ENCODE peak calls at places on chromosomes 13 and 19, in six cellular contexts. M is gastrocnemius medialis, C is transverse colon, L is heart right ventricle, O is ascending aorta, A is BJ. J is an unnamed sample.

GRCh38 chr13:47661076-47661475 is 340.0 kb downstream of the SUCLA2 start:
- DNase-seq in M (no peak), C (no peak), L (no peak), O (no peak), A (peak; percentile 58), J (no peak)

GRCh38 chr19:18493440-18494266 is 28.2 kb downstream of the ELL start:
- DNase-seq in M (no peak), C (no peak), L (no peak), O (no peak), A (no peak), J (no peak)

GRCh38 chr13:111950697-111951096 is 116.3 kb upstream of the SOX1 start:
- DNase-seq in M (no peak), C (no peak), L (no peak), O (no peak), A (no peak), J (no peak)

GRCh38 chr13:46951516-46951915 is 54.7 kb upstream of the HTR2A start:
- DNase-seq in M (no peak), C (no peak), L (no peak), O (no peak), A (no peak), J (no peak)

GRCh38 chr19:33564836-33565338 is 43.3 kb upstream of the PEPD start:
- DNase-seq in M (no peak), C (no peak), L (no peak), O (no peak), A (no peak), J (no peak)

GRCh38 chr13:113936166-113936565 is 37.7 kb downstream of the C13orf46 start:
- DNase-seq in M (no peak), C (no peak), L (no peak), O (no peak), A (no peak), J (no peak)

GRCh38 chr13:67619346-67619745 is 389.2 kb upstream of the PCDH9 start:
- DNase-seq in M (no peak), C (no peak), L (no peak), O (no peak), A (no peak), J (no peak)

GRCh38 chr19:2720777-2721569 is at the start of gene DIRAS1:
- DNase-seq in M (no peak), C (no peak), L (peak; percentile 38), O (no peak), A (no peak), J (no peak)

GRCh38 chr13:97018029-97018819 is 23.9 kb upstream of the OXGR1 start:
- DNase-seq in M (no peak), C (peak; percentile 14), L (no peak), O (no peak), A (no peak), J (peak; percentile 15)

GRCh38 chr19:52923782-52924593 is 760 bp upstream of the ZNF888 start:
- DNase-seq in M (peak; percentile 22), C (peak; percentile 74), L (peak; percentile 45), O (peak; percentile 42), A (no peak), J (no peak)

GRCh38 chr13:47474845-47475244 is 526.2 kb downstream of the SUCLA2 start:
- DNase-seq in M (no peak), C (no peak), L (no peak), O (no peak), A (no peak), J (no peak)

GRCh38 chr19:1601613-1602064 is 3.6 kb downstream of the UQCR11 start:
- DNase-seq in M (no peak), C (no peak), L (no peak), O (no peak), A (no peak), J (no peak)

GRCh38 chr19:2719910-2720776 is 1.0 kb downstream of the DIRAS1 start:
- DNase-seq in M (no peak), C (no peak), L (peak; percentile 50), O (no peak), A (no peak), J (no peak)

GRCh38 chr13:28077231-28077630 is 23.1 kb downstream of the FLT3 start:
- DNase-seq in M (no peak), C (no peak), L (no peak), O (no peak), A (no peak), J (no peak)

GRCh38 chr19:48468806-48469055 is 438 bp upstream of the CYTH2 start:
- DNase-seq in M (peak; percentile 100), C (no peak), L (no peak), O (no peak), A (no peak), J (no peak)

GRCh38 chr13:80012281-80012680 is 328.6 kb downstream of the SPRY2 start:
- DNase-seq in M (no peak), C (no peak), L (no peak), O (no peak), A (no peak), J (no peak)

GRCh38 chr19:53158119-53158656 is 665 bp downstream of the ZNF347 start:
- DNase-seq in M (peak; percentile 12), C (peak; percentile 39), L (peak; percentile 23), O (no peak), A (no peak), J (peak; percentile 50)

DNA sequence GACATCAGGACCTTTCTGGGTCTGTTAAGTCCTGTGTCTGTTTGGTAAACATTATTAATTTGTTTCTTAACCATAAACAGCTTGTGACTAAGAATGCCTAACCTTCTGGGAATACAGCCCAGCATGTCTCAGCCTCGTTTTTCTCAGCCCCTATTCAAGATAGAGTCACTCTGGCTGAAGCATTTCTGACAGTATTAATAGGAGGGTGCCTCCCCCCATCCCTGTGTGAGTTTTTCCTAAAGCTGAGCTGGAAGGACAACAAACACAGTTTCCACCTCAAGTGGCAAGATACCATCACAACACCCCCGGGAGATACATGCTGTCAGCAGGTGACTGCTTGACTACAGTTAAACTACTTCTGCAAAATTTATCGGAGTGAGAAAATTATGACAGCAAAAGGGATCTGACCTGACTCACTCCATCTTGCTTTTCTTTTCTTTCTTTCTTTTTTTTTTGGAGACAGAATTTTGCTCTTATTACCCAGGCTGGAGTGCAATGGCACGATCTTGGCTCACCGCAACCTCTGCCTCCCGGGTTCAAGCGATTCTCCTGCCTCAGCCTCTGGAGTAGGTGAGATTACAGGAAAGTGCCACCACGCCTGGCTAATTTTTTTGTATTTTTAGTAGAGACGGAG is 59.3 kb upstream of the ABCC4 start:
- DNase-seq in M (no peak), C (no peak), L (no peak), O (no peak), A (no peak), J (no peak)
- H3K36me3 ChIP-seq in M (no peaks in the 10 kb centered on the region), C (no peaks in the 10 kb centered on the region), L (no peaks in the 10 kb centered on the region), O (no peaks in the 10 kb centered on the region), A (no peaks in the 10 kb centered on the region), J (no peaks in the 10 kb centered on the region)

GRCh38 chr13:94956407-94957110 is 244.2 kb upstream of the SOX21 start:
- DNase-seq in M (no peak), C (no peak), L (no peak), O (no peak), A (no peak), J (no peak)

DNA sequence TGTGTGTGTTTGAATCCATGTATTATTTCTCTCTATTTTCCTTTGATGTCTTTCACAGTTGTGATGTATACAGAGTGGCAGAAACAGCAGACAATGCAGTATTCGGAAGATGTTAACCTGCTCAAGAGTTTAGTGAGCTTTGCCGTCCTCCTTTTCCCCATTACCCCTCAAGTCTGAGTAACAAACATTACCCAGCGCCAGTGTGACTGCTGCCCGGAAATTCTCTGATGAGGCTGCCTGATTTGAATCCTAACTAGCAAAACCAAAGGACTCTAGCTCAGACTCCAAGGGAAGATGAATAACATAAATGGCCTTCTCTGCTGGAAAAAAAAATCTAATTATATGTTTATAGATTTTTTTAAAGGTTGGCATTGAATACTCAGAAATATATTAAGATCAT is 247.3 kb upstream of the SOX21 start:
- DNase-seq in M (no peak), C (no peak), L (no peak), O (no peak), A (no peak), J (no peak)
- TF ChIP-seq CTCF in M (no peak), C (no peak), L (no peak), O (no peak), A (no peak), J (no peak)

GRCh38 chr13:102868366-102868936 is 22.6 kb downstream of the ERCC5 start:
- DNase-seq in M (no peak), C (no peak), L (no peak), O (no peak), A (no peak), J (no peak)

GRCh38 chr13:102863590-102863989 is 17.8 kb downstream of the ERCC5 start:
- DNase-seq in M (peak; percentile 93), C (no peak), L (peak; percentile 27), O (no peak), A (no peak), J (no peak)

DNA sequence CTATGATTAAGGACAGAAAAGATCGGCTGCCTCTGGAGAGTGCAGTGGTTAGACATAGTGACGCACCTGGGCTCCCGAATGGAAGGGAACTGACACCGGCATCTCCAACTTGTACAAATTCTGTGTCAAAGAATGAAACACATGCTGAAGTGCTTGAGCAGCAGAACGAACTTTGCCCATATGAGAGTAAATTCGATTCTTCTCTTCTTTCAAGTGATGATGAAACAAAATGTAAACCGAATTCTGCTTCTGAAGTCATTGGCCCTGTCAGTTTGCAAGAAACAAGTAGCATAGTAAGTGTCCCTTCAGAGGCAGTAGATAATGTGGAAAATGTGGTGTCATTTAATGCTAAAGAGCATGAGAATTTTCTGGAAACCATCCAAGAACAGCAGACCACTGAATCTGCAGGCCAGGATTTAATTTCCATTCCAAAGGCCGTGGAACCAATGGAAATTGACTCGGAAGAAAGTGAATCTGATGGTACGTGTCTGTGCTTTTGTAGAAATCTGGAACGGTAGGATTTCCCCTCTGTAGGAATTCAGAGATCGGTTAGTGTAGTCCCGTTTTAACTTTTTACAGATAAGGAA is 16.9 kb downstream of the ERCC5 start:
- DNase-seq in M (no peak), C (no peak), L (no peak), O (no peak), A (no peak), J (no peak)
- H3K36me3 ChIP-seq in M (peaks cover 91% of the 10 kb centered on the region), C (no peaks in the 10 kb centered on the region), L (peaks cover 7% of the 10 kb centered on the region), O (peaks cover 87% of the 10 kb centered on the region), A (peaks cover 31% of the 10 kb centered on the region), J (peaks cover 90% of the 10 kb centered on the region)

GRCh38 chr13:23808803-23809202 is 80.4 kb downstream of the MIPEP start:
- DNase-seq in M (no peak), C (no peak), L (no peak), O (no peak), A (no peak), J (no peak)

GRCh38 chr13:23813635-23814034 is 75.6 kb downstream of the MIPEP start:
- DNase-seq in M (no peak), C (no peak), L (no peak), O (no peak), A (no peak), J (no peak)

GRCh38 chr13:23806874-23807522 is 82.2 kb downstream of the MIPEP start:
- DNase-seq in M (no peak), C (no peak), L (no peak), O (no peak), A (no peak), J (no peak)

GRCh38 chr13:23811366-23812027 is 77.7 kb downstream of the MIPEP start:
- DNase-seq in M (no peak), C (no peak), L (no peak), O (no peak), A (no peak), J (no peak)

DNA sequence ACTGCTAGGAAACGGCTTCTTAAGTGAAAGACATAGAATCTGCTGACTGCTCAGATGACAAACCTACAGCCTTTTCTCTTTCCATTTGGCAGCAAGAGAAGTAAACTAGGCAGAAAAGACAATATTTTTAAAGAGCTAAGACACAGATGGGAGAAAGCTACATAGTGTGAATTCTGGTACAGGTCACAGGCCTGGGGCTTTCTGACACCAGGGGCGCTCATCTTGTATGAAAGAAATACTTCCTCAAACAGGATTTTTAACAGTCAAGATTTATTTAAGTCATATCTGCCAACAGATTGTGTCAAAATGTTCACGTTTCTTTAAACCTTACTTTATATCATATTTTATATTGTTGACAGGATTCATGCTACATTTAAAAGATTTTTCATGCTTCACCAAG is 78.4 kb downstream of the MIPEP start:
- DNase-seq in M (no peak), C (no peak), L (no peak), O (no peak), A (no peak), J (no peak)
- TF ChIP-seq CTCF in M (no peak), C (no peak), L (no peak), O (no peak), A (no peak), J (no peak)